ENCODE peak calls at places on chromosomes 16 and 17, in seven cellular contexts. I is adrenal gland, W is erythroblast, D is A549, V is IMR-90, H is uterus, M is transverse colon. O is an unnamed sample.

GRCh38 chr16:11073407-11073806 is 129.0 kb downstream of the CLEC16A start:
- DNase-seq in D (no peak), H (peak), V (no peak), M (no peak), W (no peak), I (no peak), O (no peak)

GRCh38 chr17:55451758-55452468 is 30.3 kb upstream of the MMD start:
- DNase-seq in V (peak), I (no peak), M (no peak), W (no peak), H (no peak), D (no peak), O (no peak)

GRCh38 chr16:23835390-23836077 is at the start of gene PRKCB:
- DNase-seq in I (peak), D (peak), W (peak), M (peak), H (peak), V (peak), O (no peak)

GRCh38 chr17:71959129-71959528 is 161.7 kb upstream of the SOX9 start:
- DNase-seq in M (no peak), D (peak), I (no peak), V (peak), W (no peak), H (no peak), O (no peak)

GRCh38 chr17:65660947-65661346 is 99.5 kb upstream of the AXIN2 start:
- DNase-seq in M (no peak), H (no peak), V (peak), W (peak), D (no peak), I (peak), O (peak)

GRCh38 chr16:71846443-71846842 is 667 bp downstream of the ATXN1L start:
- DNase-seq in W (peak), H (no peak), I (no peak), M (peak), V (no peak), D (no peak), O (no peak)

GRCh38 chr17:76032073-76032779 is 5.1 kb upstream of the EVPL start:
- DNase-seq in I (no peak), D (no peak), M (no peak), W (no peak), V (no peak), H (no peak), O (no peak)

GRCh38 chr16:70453891-70454220 is 539 bp upstream of the FCSK start:
- DNase-seq in V (no peak), H (no peak), I (no peak), W (no peak), D (peak), M (no peak), O (no peak)

GRCh38 chr17:44867841-44868240 is 20.2 kb downstream of the HIGD1B start:
- DNase-seq in D (no peak), I (no peak), V (no peak), M (no peak), W (no peak), H (peak), O (no peak)

GRCh38 chr17:5975651-5976050 is 94.5 kb upstream of the WSCD1 start:
- DNase-seq in D (no peak), M (no peak), H (no peak), W (no peak), I (no peak), V (no peak), O (no peak)

GRCh38 chr16:86389566-86390328 is 120.6 kb upstream of the FOXF1 start:
- DNase-seq in I (no peak), H (peak), W (no peak), M (no peak), D (no peak), V (no peak), O (no peak)

GRCh38 chr16:89572042-89572441 is 3.5 kb upstream of the CPNE7 start:
- DNase-seq in M (no peak), I (no peak), V (no peak), D (no peak), W (no peak), H (no peak), O (no peak)

GRCh38 chr17:17229416-17230098 is 7.4 kb downstream of the FLCN start:
- DNase-seq in D (no peak), W (no peak), V (no peak), I (peak), H (no peak), M (no peak), O (no peak)

GRCh38 chr16:4935231-4935855 is 1.6 kb downstream of the PPL start:
- DNase-seq in W (no peak), V (no peak), I (peak), D (no peak), H (peak), M (peak), O (no peak)

GRCh38 chr16:81053761-81054160 is 18.1 kb downstream of the ATMIN start:
- DNase-seq in I (no peak), M (no peak), W (no peak), D (no peak), H (no peak), V (no peak), O (no peak)

GRCh38 chr17:20028436-20028835 is 19.3 kb downstream of the SPECC1 start:
- DNase-seq in H (no peak), I (no peak), D (no peak), M (no peak), W (peak), V (no peak), O (no peak)

GRCh38 chr16:25157476-25157875 is 45.9 kb downstream of the LCMT1 start:
- DNase-seq in V (no peak), W (no peak), H (no peak), D (no peak), M (no peak), I (no peak), O (no peak)

GRCh38 chr16:15450624-15451023 is 16.2 kb downstream of the BMERB1 start:
- DNase-seq in W (no peak), I (no peak), V (no peak), D (no peak), M (no peak), H (no peak), O (no peak)

GRCh38 chr17:17579691-17580090 is 11.8 kb downstream of the PEMT start:
- DNase-seq in V (no peak), W (no peak), H (no peak), D (no peak), I (no peak), M (no peak), O (no peak)

GRCh38 chr16:72923757-72924156 is 124.2 kb downstream of the ZFHX3 start:
- DNase-seq in V (no peak), M (no peak), W (no peak), D (no peak), I (no peak), H (no peak), O (no peak)

GRCh38 chr17:58660621-58661020 is 31.2 kb downstream of the TEX14 start:
- DNase-seq in W (no peak), D (no peak), H (no peak), I (no peak), M (no peak), V (no peak), O (no peak)

GRCh38 chr17:49588726-49589555 is 13.3 kb downstream of the NXPH3 start:
- DNase-seq in I (no peak), M (no peak), W (no peak), H (no peak), V (peak), D (no peak), O (no peak)

GRCh38 chr17:30218689-30219266 is 16.7 kb downstream of the SLC6A4 start:
- DNase-seq in H (no peak), M (no peak), I (no peak), D (no peak), W (no peak), V (no peak), O (no peak)

GRCh38 chr17:61616783-61617182 is 25.8 kb upstream of the NACA2 start:
- DNase-seq in W (no peak), H (no peak), I (no peak), V (no peak), D (no peak), M (no peak), O (no peak)

GRCh38 chr17:69961488-69962145 is 113.4 kb upstream of the KCNJ16 start:
- DNase-seq in I (no peak), V (peak), H (no peak), M (peak), W (no peak), D (peak), O (no peak)

GRCh38 chr16:11107781-11108465 is 148.1 kb downstream of the SOCS1 start:
- DNase-seq in I (no peak), V (peak), D (no peak), H (no peak), M (no peak), W (no peak), O (no peak)

GRCh38 chr16:47461598-47462266 is 601 bp downstream of the PHKB start:
- DNase-seq in W (peak), H (no peak), I (peak), D (peak), M (peak), V (peak), O (peak)

GRCh38 chr17:6938637-6939036 is 57.2 kb upstream of the ALOX12 start:
- DNase-seq in V (no peak), H (no peak), I (no peak), W (no peak), D (no peak), M (no peak), O (no peak)

GRCh38 chr17:80468222-80468621 is 8.2 kb downstream of the NPTX1 start:
- DNase-seq in M (no peak), W (no peak), D (no peak), V (no peak), I (no peak), H (no peak), O (no peak)

GRCh38 chr17:50582741-50583140 is 22.2 kb downstream of the CACNA1G start:
- DNase-seq in H (no peak), M (no peak), V (no peak), D (no peak), W (no peak), I (no peak), O (no peak)

GRCh38 chr17:10114931-10115535 is 83.4 kb downstream of the GAS7 start:
- DNase-seq in D (peak), H (peak), W (peak), M (peak), V (peak), I (peak), O (peak)

GRCh38 chr16:63008688-63009087 is 972.5 kb upstream of the CDH8 start:
- DNase-seq in V (no peak), D (no peak), H (no peak), W (no peak), I (no peak), M (no peak), O (no peak)

GRCh38 chr16:15639061-15639568 is 3.8 kb downstream of the MARF1 start:
- DNase-seq in H (no peak), W (no peak), M (no peak), I (no peak), V (no peak), D (no peak), O (no peak)

GRCh38 chr17:29124135-29124930 is 55.9 kb downstream of the MYO18A start:
- DNase-seq in D (peak), H (peak), W (peak), V (peak), M (no peak), I (peak), O (no peak)

DNA sequence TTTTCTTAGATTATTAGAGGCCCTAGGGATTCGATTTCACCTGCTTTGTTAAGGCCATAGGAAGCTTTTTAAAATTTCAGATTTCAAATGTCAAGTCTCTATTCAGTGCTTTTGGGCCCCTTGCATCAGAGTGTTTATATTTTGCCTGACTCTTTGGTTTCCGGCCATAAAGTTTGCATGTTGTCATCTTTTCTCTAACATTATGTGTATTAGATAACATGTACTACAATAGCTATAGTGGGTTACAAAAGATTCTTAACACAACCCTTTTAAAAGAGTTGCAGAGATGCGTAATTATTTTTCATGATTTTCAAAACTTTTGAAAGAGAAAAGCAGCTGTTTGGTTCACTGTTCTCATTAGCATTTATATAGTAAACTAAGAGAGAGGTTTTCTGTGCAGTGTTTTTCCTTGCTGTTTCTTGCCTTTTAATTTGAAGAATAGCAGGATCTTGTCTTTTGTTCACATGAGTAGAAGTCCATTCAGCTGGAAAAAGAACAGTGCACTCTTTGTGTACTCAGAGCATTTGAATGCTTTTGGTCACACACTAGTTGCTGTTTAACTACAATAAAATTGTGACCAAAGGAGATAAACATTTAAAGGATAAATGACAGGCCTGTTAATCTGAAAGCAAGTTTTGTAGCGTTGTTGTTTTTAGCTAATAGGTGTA is 52.5 kb downstream of the FTO start:
- DNase-seq in D (no peak), W (no peak), I (no peak), V (peak), H (no peak), M (no peak), O (no peak)
- TF ChIP-seq POLR2A in D (no peak), W (no peak), I (no peak), V (no peak), H (no peak), M (no peak), O (no peak)

GRCh38 chr16:1674306-1674705 is 3.8 kb upstream of the JPT2 start:
- DNase-seq in W (no peak), M (no peak), V (no peak), D (no peak), I (no peak), H (no peak), O (no peak)
- TF ChIP-seq POLR2A in W (no peak), M (no peak), V (no peak), D (no peak), I (no peak), H (no peak), O (no peak)

DNA sequence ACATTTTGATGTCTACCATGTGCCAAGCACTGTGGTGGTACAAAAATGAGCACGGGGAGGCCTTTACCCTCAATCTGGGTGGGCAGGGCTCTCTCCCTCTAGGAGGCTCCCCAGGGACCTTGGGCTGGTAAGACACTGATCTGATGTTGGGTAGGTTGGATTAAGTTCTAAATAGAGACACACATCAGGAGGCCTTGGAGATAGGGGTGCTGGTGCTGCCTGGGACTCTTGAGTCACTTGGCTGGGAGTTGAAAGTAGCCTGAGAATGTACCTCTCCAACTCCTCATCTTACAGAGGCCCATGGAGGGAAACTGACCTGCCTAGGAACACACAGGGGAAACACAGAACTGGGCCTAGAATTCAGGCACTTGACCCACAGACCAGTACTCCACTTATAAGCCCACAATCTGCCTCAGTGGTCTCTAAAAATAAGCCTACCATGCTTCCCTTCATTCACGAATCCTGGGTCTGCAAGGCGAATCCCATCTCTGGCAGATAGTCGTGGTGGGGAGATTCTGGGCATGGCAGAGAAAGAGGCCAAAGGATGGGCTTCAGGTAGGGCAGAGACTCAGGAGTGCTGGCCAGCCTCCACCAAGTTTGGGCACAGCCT is 1.8 kb upstream of the NEUROD2 start:
- DNase-seq in H (no peak), M (no peak), D (no peak), I (no peak), V (no peak), W (no peak), O (no peak)
- TF ChIP-seq POLR2A in H (no peak), M (no peak), D (no peak), I (no peak), V (no peak), W (no peak), O (no peak)

DNA sequence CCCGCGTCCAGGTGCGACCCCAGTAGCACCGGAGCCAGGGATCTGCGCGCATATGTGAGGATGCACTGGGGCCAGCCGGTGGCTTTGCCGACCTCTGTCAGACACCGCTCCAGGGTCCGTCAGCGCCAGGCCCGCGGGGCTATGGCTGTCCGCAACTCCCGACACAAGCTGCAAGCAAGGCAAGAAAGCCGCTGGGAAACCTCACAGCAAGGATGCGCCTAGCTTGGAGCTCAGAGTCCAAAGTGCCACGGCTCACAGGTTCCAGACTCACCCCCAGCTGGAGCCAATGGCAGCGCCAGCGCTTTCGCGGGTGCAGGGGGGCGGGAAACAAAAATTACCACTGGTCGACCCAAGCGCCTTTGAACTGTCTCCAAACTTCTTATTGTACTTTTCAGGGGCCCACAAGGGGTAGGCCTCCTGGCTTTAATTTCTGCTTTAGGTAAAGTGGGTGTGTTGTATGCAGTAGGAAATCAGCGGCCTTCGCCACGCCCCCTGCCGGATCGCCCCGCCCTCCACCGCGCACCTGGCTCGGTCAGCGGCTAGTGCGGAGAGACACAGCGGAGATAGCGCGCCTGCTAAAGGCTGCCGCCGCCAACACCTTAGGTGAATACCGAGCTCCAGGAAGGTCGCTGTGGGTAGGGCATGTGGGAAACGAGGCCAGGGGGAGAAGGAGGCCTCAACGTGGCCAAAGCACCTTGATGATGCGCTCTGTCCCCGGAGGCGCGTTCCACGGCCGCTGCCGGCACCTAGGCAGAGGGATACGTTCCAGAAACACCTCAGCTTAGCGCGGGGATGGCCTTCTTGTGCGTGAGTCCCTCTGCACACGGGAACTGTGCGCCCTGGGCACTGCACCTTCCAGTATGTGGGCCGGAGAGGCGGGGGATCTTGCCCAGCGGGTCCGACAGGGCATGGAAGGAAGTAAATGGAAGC is 61.1 kb upstream of the RBL2 start:
- DNase-seq in M (peak), I (no peak), H (no peak), D (peak), V (no peak), W (no peak), O (no peak)
- TF ChIP-seq POLR2A in M (peak), I (no peak), H (no peak), D (no peak), V (no peak), W (no peak), O (no peak)

GRCh38 chr16:57639172-57639571 is 10.7 kb downstream of the ADGRG1 start:
- DNase-seq in V (no peak), M (no peak), H (no peak), I (no peak), D (no peak), W (no peak), O (no peak)
- TF ChIP-seq POLR2A in V (no peak), M (no peak), H (no peak), I (no peak), D (no peak), W (no peak), O (no peak)

O was measured in H54.